ENCODE peak calls at places on chromosomes 12 and 14, in ten cellular contexts. K is right atrium auricular region; M is HCT116; P is CD8-positive, alpha-beta T cell; L is heart left ventricle; N is GM23338; D is pancreas; Y is ovary; B is endothelial cell of umbilical vein; S is heart right ventricle. Q is an unnamed sample.
A peak's percentile ranks its signal among the peaks of the same experiment; 100 is the strongest.

GRCh38 chr12:12443482-12443881 is 86.6 kb downstream of the BORCS5 start:
- DNase-seq in P (no peak), K (peak; percentile 72), M (no peak), L (peak; percentile 79), N (no peak), B (peak; percentile 85), D (no peak), S (peak; percentile 26), Y (peak; percentile 47), Q (no peak)

GRCh38 chr14:81172353-81172752 is 48.4 kb downstream of the GTF2A1 start:
- DNase-seq in L (no peak), P (no peak), K (no peak), S (no peak), M (no peak), N (no peak), Y (no peak), B (no peak), D (no peak), Q (no peak)

GRCh38 chr12:12265571-12266388 is 1.1 kb downstream of the LRP6 start:
- DNase-seq in Y (no peak), D (peak; percentile 22), L (no peak), B (peak; percentile 58), K (no peak), M (no peak), P (peak; percentile 11), N (no peak), S (no peak), Q (no peak)

GRCh38 chr12:115750340-115750739 is 527.2 kb downstream of the MED13L start:
- DNase-seq in D (no peak), S (no peak), Y (no peak), N (no peak), P (no peak), M (no peak), L (no peak), B (no peak), K (no peak), Q (no peak)

GRCh38 chr14:54502602-54503001 is 7.1 kb upstream of the CGRRF1 start:
- DNase-seq in D (no peak), Y (no peak), B (no peak), S (no peak), N (no peak), P (no peak), M (no peak), L (no peak), K (no peak), Q (no peak)

GRCh38 chr14:59630281-59630963 is 53.8 kb upstream of the CCDC175 start:
- DNase-seq in K (no peak), Y (no peak), M (no peak), L (no peak), P (no peak), S (no peak), N (peak; percentile 76), B (no peak), D (no peak), Q (peak; percentile 41)

GRCh38 chr14:73997944-73998451 is 21.1 kb downstream of the ENTPD5 start:
- DNase-seq in L (no peak), B (no peak), N (no peak), P (no peak), Y (no peak), S (no peak), D (no peak), M (no peak), K (no peak), Q (no peak)

GRCh38 chr12:121611306-121611705 is 15.0 kb upstream of the ORAI1 start:
- DNase-seq in N (peak; percentile 60), K (no peak), D (no peak), P (peak; percentile 17), B (no peak), S (no peak), M (no peak), Y (no peak), L (no peak), Q (no peak)

GRCh38 chr14:99271951-99272668 is at the start of gene BCL11B:
- DNase-seq in P (peak; percentile 90), N (peak; percentile 92), M (peak; percentile 82), Y (peak; percentile 36), L (peak; percentile 51), B (peak; percentile 84), D (no peak), S (peak; percentile 46), K (no peak), Q (peak; percentile 72)

GRCh38 chr12:121610239-121611149 is 15.8 kb upstream of the ORAI1 start:
- DNase-seq in P (no peak), M (no peak), K (no peak), Y (peak; percentile 65), S (no peak), D (no peak), N (no peak), B (no peak), L (no peak), Q (no peak)

GRCh38 chr14:23544511-23545447 is 6.8 kb downstream of the ZFHX2 start:
- DNase-seq in B (no peak), Y (no peak), K (peak; percentile 73), M (no peak), S (peak; percentile 62), D (no peak), P (no peak), L (peak; percentile 53), N (peak; percentile 94), Q (no peak)

GRCh38 chr14:105151838-105152793 is 16.5 kb downstream of the JAG2 start:
- DNase-seq in D (no peak), S (peak; percentile 34), M (no peak), L (no peak), Y (no peak), B (no peak), P (no peak), K (no peak), N (no peak), Q (peak; percentile 42)
- H3K27ac ChIP-seq in D (no peak overlapping the region), S (peak overlapping the region; percentile 56), M (no peak overlapping the region), L (peak overlapping the region; percentile 78), Y (no peak overlapping the region), B (no peak overlapping the region), P (no peak overlapping the region), K (peak overlapping the region; percentile 76), N (no peak overlapping the region), Q (peak overlapping the region; percentile 56)

GRCh38 chr14:70034257-70034656 is 154.5 kb downstream of the SLC8A3 start:
- DNase-seq in K (no peak), P (no peak), S (no peak), L (no peak), B (no peak), Y (no peak), D (no peak), N (no peak), M (no peak), Q (no peak)

GRCh38 chr14:70032447-70032846 is 153.2 kb downstream of the SMOC1 start:
- DNase-seq in P (no peak), Y (no peak), S (no peak), K (no peak), D (no peak), L (no peak), N (peak; percentile 75), B (no peak), M (no peak), Q (no peak)

GRCh38 chr14:70032016-70032415 is 152.8 kb downstream of the SMOC1 start:
- DNase-seq in B (no peak), M (no peak), P (no peak), L (no peak), D (no peak), Y (no peak), K (no peak), N (no peak), S (no peak), Q (no peak)

GRCh38 chr14:70033561-70033960 is 154.3 kb downstream of the SMOC1 start:
- DNase-seq in P (no peak), N (no peak), D (no peak), L (no peak), Y (no peak), S (no peak), B (no peak), M (no peak), K (no peak), Q (no peak)

DNA sequence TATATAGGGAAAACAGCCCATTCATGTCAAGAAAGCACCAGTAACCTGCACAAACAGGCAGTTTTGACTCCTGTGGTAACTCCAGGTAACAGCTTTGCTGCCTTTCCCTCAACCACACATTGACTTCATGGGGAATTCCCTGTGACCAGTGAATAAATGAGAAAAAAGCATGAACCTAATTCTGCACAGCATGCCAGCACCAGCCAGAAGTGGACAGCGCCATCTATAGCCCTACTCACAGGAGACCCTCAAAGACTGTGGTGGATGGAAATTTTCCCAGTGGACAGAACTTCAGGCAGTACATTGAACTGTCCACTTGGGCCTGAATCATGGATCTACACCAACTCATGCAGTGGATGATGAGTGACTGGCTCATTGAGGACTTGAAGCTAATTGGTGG is 152.1 kb downstream of the SLC8A3 start:
- DNase-seq in L (no peak), N (peak; percentile 46), K (no peak), D (no peak), P (no peak), B (no peak), S (no peak), Y (no peak), M (no peak), Q (no peak)
- TF ChIP-seq CTCF in L (no peak), N (peak; percentile 76), K (no peak), D (no peak), P (no peak), B (no peak), S (no peak), Y (no peak), M (no peak), Q (no peak)

DNA sequence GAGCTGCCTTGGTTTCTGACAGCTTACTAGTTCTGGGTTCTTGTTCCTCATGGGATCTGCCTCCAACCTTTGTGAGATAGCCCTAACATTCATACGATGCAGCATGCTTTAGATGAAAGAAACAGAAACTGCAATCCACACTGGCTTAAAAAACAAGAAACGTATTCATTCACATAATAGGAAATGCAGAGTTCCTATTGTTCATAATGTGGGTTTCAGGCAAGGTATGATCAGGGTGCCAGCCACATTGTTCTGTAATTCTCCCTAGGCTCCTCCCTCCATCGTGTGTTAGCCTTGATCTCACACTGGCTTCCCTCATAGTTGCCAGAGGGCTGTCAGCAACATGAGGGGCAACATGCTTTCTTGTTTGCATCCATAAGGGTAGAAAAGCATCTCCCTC is 2.7 kb upstream of the CCDC63 start:
- DNase-seq in L (no peak), D (no peak), K (no peak), B (no peak), M (no peak), Y (no peak), S (no peak), N (no peak), P (no peak), Q (no peak)
- H3K27ac ChIP-seq in L (peak overlapping the region; percentile 77), D (no peak overlapping the region), K (peak overlapping the region; percentile 72), B (no peak overlapping the region), M (no peak overlapping the region), Y (no peak overlapping the region), S (no peak overlapping the region), N (no peak overlapping the region), P (no peak overlapping the region), Q (no peak overlapping the region)

DNA sequence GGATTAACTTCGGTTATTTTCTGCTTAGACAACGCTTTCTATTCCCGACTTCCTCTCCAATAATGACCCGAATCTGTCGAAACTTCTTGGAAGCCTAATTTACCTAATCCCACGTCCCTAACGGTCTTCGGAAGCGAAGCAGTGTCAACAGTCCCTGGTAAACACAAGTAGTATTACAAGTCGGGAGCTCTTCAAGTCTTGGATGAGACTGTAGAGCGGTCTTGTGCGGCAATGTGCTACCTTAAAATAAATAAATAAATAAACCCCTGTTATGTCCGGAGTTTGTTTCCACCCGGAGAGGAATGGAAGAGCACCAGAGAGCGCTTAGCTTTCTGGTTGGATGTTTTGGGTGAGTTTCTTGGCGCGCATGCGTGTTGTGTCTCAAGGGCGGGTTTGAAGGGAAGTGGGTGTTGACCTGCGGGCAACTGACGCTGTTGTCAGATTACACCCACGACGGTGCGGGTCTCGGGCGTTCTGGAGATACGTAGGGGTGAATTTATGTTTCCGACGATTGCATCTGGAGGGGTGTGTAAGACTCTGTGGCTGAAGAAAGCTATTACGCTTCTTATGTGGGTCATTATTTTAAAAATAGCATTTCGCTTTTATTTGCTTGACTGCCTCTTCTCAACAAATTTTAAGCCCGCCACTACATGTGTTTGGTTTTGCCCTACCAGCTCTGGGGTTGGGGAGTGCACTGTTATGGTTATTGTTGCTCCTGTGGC is at the start of the genes KIAA0586 and TIMM9:
- DNase-seq in S (peak; percentile 94), B (peak; percentile 98), N (peak; percentile 98), L (peak; percentile 96), K (peak; percentile 97), D (peak; percentile 96), M (peak; percentile 98), P (peak; percentile 96), Y (peak; percentile 97), Q (peak; percentile 96)
- TF ChIP-seq CTCF in S (no peak), B (no peak), N (no peak), L (no peak), K (no peak), D (no peak), M (no peak), P (no peak), Y (peak; percentile 31), Q (no peak)